ENCODE peak calls at places on chromosomes 12 and 14, in six cellular contexts. B is astrocyte, V is IMR-90, I is H1, G is GM23338, Q is HCT116. P is an unnamed sample.

GRCh38 chr12:73159952-73160351 is 887.8 kb downstream of the TRHDE start:
- DNase-seq in B (no peak), V (no peak), I (no peak), G (no peak), Q (no peak), P (peak; percentile 36)

GRCh38 chr14:69682607-69683263 is 71.3 kb downstream of the SUSD6 start:
- DNase-seq in B (no peak), V (no peak), I (no peak), G (no peak), Q (no peak), P (no peak)

GRCh38 chr12:32135967-32136366 is 29.3 kb downstream of the BICD1 start:
- DNase-seq in B (no peak), V (no peak), I (no peak), G (no peak), Q (no peak), P (no peak)

GRCh38 chr14:41785696-41786095 is 179.0 kb downstream of the LRFN5 start:
- DNase-seq in B (no peak), V (no peak), I (no peak), G (peak; percentile 24), Q (no peak), P (peak; percentile 21)

GRCh38 chr14:67704484-67705089 is 2.9 kb downstream of the RDH12 start:
- DNase-seq in B (peak; percentile 12), V (peak; percentile 54), I (no peak), G (peak; percentile 85), Q (peak; percentile 72), P (peak; percentile 79)

GRCh38 chr14:93994919-93995682 is 2.0 kb upstream of the CCDC197 start:
- DNase-seq in B (peak; percentile 93), V (peak; percentile 88), I (no peak), G (peak; percentile 67), Q (no peak), P (peak; percentile 77)

GRCh38 chr12:92396647-92397258 is 251.1 kb upstream of the BTG1 start:
- DNase-seq in B (peak; percentile 62), V (peak; percentile 58), I (no peak), G (no peak), Q (no peak), P (peak; percentile 85)

GRCh38 chr12:109770104-109770860 is 56.7 kb downstream of the FAM222A start:
- DNase-seq in B (no peak), V (no peak), I (peak; percentile 42), G (no peak), Q (no peak), P (no peak)

GRCh38 chr14:54478621-54479215 is 10.1 kb downstream of the GMFB start:
- DNase-seq in B (no peak), V (no peak), I (no peak), G (no peak), Q (no peak), P (no peak)

GRCh38 chr12:12533238-12533829 is 29.3 kb downstream of the DUSP16 start:
- DNase-seq in B (peak; percentile 57), V (no peak), I (no peak), G (peak; percentile 24), Q (no peak), P (no peak)

GRCh38 chr14:103144085-103144484 is 20.8 kb downstream of the TNFAIP2 start:
- DNase-seq in B (no peak), V (peak; percentile 56), I (no peak), G (no peak), Q (no peak), P (peak; percentile 98)

GRCh38 chr14:104931771-104932675 is 7.3 kb downstream of the PLD4 start:
- DNase-seq in B (no peak), V (no peak), I (no peak), G (peak; percentile 57), Q (no peak), P (no peak)

GRCh38 chr14:105412768-105413541 is 6.7 kb upstream of the MTA1 start:
- DNase-seq in B (no peak), V (no peak), I (no peak), G (no peak), Q (no peak), P (no peak)

GRCh38 chr14:55398679-55399078 is 13.0 kb downstream of the ATG14 start:
- DNase-seq in B (peak; percentile 96), V (peak; percentile 99), I (no peak), G (no peak), Q (peak; percentile 73), P (peak; percentile 99)

GRCh38 chr12:2494490-2495192 is 300.1 kb upstream of the FKBP4 start:
- DNase-seq in B (no peak), V (no peak), I (no peak), G (no peak), Q (no peak), P (no peak)

GRCh38 chr14:34993444-34993843 is 10.7 kb downstream of the SRP54 start:
- DNase-seq in B (no peak), V (no peak), I (no peak), G (no peak), Q (no peak), P (no peak)

GRCh38 chr14:100788517-100789365 is 37.2 kb upstream of the MEG3 start:
- DNase-seq in B (no peak), V (no peak), I (no peak), G (no peak), Q (no peak), P (no peak)

GRCh38 chr12:6463858-6464257 is 6.6 kb downstream of the VAMP1 start:
- DNase-seq in B (no peak), V (no peak), I (no peak), G (no peak), Q (no peak), P (no peak)

GRCh38 chr12:32365473-32366064 is 33.8 kb upstream of the FGD4 start:
- DNase-seq in B (peak; percentile 74), V (peak; percentile 82), I (no peak), G (peak; percentile 86), Q (peak; percentile 58), P (peak; percentile 72)

GRCh38 chr12:82099216-82099615 is 259.0 kb downstream of the CCDC59 start:
- DNase-seq in B (peak; percentile 44), V (no peak), I (no peak), G (no peak), Q (no peak), P (no peak)

GRCh38 chr12:72547593-72547992 is 275.4 kb downstream of the TRHDE start:
- DNase-seq in B (peak; percentile 63), V (peak; percentile 72), I (no peak), G (peak; percentile 27), Q (no peak), P (peak; percentile 10)

GRCh38 chr12:39605501-39605900 is 14.1 kb downstream of the ABCD2 start:
- DNase-seq in B (peak; percentile 70), V (no peak), I (no peak), G (no peak), Q (peak; percentile 41), P (peak; percentile 38)

GRCh38 chr12:31965090-31965489 is 5.9 kb downstream of the RESF1 start:
- DNase-seq in B (no peak), V (no peak), I (no peak), G (peak; percentile 52), Q (no peak), P (no peak)

GRCh38 chr12:21264232-21264631 is 70.5 kb downstream of the SLCO1A2 start:
- DNase-seq in B (no peak), V (no peak), I (no peak), G (no peak), Q (no peak), P (no peak)
- TF ChIP-seq CTCF in B (no peak), V (no peak), I (no peak), G (no peak), Q (no peak), P (no peak)

GRCh38 chr14:64350091-64350490 is 38.1 kb upstream of the MTHFD1 start:
- DNase-seq in B (no peak), V (no peak), I (no peak), G (no peak), Q (no peak), P (no peak)
- H2AFZ ChIP-seq in B (no peak overlapping the region), V (no peak overlapping the region), I (no peak overlapping the region), G (no peak overlapping the region), Q (no peak overlapping the region), P (no peak overlapping the region)

GRCh38 chr12:119505001-119505400 is 88.6 kb upstream of the TMEM233 start:
- DNase-seq in B (peak; percentile 3), V (no peak), I (no peak), G (no peak), Q (peak; percentile 32), P (peak; percentile 15)

GRCh38 chr12:119500209-119500608 is 93.4 kb upstream of the TMEM233 start:
- DNase-seq in B (no peak), V (no peak), I (no peak), G (peak; percentile 27), Q (no peak), P (peak; percentile 16)
- TF ChIP-seq CTCF in B (no peak), V (no peak), I (peak; percentile 34), G (peak; percentile 48), Q (no peak), P (no peak)

GRCh38 chr14:29846339-29847129 is 81.1 kb downstream of the PRKD1 start:
- DNase-seq in B (no peak), V (peak; percentile 69), I (no peak), G (no peak), Q (no peak), P (no peak)
- H2AFZ ChIP-seq in B (no peak overlapping the region), V (no peak overlapping the region), I (no peak overlapping the region), G (no peak overlapping the region), Q (no peak overlapping the region), P (no peak overlapping the region)

DNA sequence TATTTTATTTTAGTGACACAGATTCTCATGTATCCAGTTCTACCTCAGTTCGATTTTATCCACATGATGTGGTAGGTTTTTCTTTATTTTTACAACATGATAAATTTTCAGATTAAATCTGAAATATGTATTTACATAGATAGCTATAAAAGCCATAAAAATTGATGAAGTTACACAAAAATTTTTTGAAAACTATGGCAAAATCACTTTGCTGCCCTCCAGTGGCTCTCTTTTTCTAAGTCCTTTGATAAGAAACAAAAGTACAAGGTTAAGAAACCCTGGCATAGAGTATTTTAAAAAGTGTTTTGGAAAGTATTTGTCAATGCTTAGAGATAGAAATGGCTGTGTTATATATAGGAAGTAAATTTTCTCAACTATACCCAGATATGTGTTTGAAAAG is 104.2 kb downstream of the PCNX1 start:
- DNase-seq in B (no peak), V (no peak), I (no peak), G (no peak), Q (no peak), P (peak; percentile 31)
- TF ChIP-seq CTCF in B (peak; percentile 6), V (peak; percentile 29), I (no peak), G (no peak), Q (peak; percentile 9), P (peak; percentile 78)